ENCODE peak calls at places on chromosome 21, in six cellular contexts. F is GM12891, T is H1, W is K562, P is HepG2, A is GM12878. M is an unnamed sample.
A peak's percentile ranks its signal among the peaks of the same experiment; 100 is the strongest.

GRCh38 chr21:35257413-35257812 is 208.3 kb upstream of the RUNX1 start:
- DNase-seq in A (no peak), F (no peak), W (peak; percentile 29), P (no peak), T (no peak), M (no peak)

GRCh38 chr21:15406791-15407190 is 323.0 kb upstream of the USP25 start:
- DNase-seq in P (no peak), T (no peak), W (no peak), A (no peak), F (no peak), M (no peak)

GRCh38 chr21:23152130-23152529 is 2153.9 kb downstream of the NCAM2 start:
- DNase-seq in W (no peak), A (no peak), P (no peak), F (no peak), T (no peak), M (no peak)

GRCh38 chr21:44517175-44517899 is 22.7 kb downstream of the KRTAP10-1 start:
- DNase-seq in W (peak; percentile 89), T (no peak), F (no peak), P (peak; percentile 93), A (peak; percentile 13), M (no peak)

GRCh38 chr21:31975491-31975890 is 102.7 kb downstream of the HUNK start:
- DNase-seq in W (no peak), F (no peak), T (no peak), P (no peak), A (no peak), M (no peak)

GRCh38 chr21:34865922-34866271 is 183.2 kb downstream of the RUNX1 start:
- DNase-seq in T (peak; percentile 49), F (no peak), P (peak; percentile 16), A (peak; percentile 74), W (no peak), M (peak; percentile 46)

GRCh38 chr21:44499631-44500030 is 40.4 kb downstream of the KRTAP10-1 start:
- DNase-seq in W (no peak), P (no peak), A (no peak), T (no peak), F (no peak), M (no peak)

GRCh38 chr21:45228656-45229240 is 58.9 kb downstream of the POFUT2 start:
- DNase-seq in T (no peak), W (no peak), P (no peak), F (no peak), A (no peak), M (no peak)

GRCh38 chr21:39453571-39454179 is 1.9 kb downstream of the SH3BGR start:
- DNase-seq in P (no peak), A (no peak), F (no peak), T (no peak), W (no peak), M (no peak)

GRCh38 chr21:44856131-44856530 is 17.4 kb downstream of the PTTG1IP start:
- DNase-seq in P (no peak), W (no peak), F (no peak), A (no peak), T (no peak), M (no peak)

GRCh38 chr21:14711287-14711686 is 165.2 kb upstream of the SAMSN1 start:
- DNase-seq in A (no peak), W (no peak), P (no peak), T (no peak), F (no peak), M (no peak)

GRCh38 chr21:28229811-28230210 is 762.9 kb downstream of the LTN1 start:
- DNase-seq in P (no peak), A (no peak), F (no peak), W (no peak), T (no peak), M (no peak)

GRCh38 chr21:28230559-28230958 is 762.1 kb downstream of the LTN1 start:
- DNase-seq in T (no peak), A (no peak), P (no peak), W (no peak), F (no peak), M (no peak)

GRCh38 chr21:28226563-28226962 is 766.1 kb downstream of the LTN1 start:
- DNase-seq in F (no peak), W (no peak), T (no peak), P (no peak), A (no peak), M (no peak)

GRCh38 chr21:28227881-28228623 is 764.6 kb downstream of the LTN1 start:
- DNase-seq in P (no peak), F (no peak), W (no peak), T (no peak), A (no peak), M (no peak)

DNA sequence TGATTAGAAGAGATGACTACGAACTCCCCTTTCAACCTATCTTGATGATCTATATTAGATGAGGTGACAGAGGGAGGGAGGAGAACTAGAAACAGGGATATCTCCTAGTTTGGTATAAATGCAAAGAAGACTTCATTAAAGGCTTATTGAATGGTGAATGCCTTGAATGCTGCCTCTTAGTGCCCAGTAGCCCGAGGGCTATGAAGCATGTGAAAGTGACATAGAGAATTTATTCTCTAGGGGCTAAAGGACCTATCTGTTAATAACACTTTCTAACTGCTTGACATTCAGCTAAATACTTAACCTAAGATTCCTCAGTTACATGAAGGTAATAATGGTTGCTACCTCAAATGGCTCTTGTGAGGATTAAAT is 764.1 kb downstream of the LTN1 start:
- DNase-seq in P (no peak), A (no peak), F (no peak), W (no peak), T (no peak), M (no peak)
- TF ChIP-seq TAF1 in P (no peak), A (no peak), F (no peak), W (no peak), T (no peak), M (no peak)

GRCh38 chr21:46667191-46667734 is 31.8 kb downstream of the PRMT2 start:
- DNase-seq in T (no peak), A (no peak), P (peak; percentile 16), F (peak; percentile 40), W (no peak), M (no peak)
- TF ChIP-seq POLR2AphosphoS5 in T (no peak), A (no peak), P (no peak), F (no peak), W (no peak), M (no peak)

GRCh38 chr21:29024474-29025327 is at the start of gene USP16:
- DNase-seq in P (peak; percentile 95), A (peak; percentile 99), W (peak; percentile 100), F (peak; percentile 85), T (peak; percentile 98), M (peak; percentile 88)
- TF ChIP-seq POLR2A in P (peak; percentile 70), A (peak; percentile 95), W (peak; percentile 95), F (peak; percentile 92), T (peak; percentile 96), M (peak; percentile 95)

DNA sequence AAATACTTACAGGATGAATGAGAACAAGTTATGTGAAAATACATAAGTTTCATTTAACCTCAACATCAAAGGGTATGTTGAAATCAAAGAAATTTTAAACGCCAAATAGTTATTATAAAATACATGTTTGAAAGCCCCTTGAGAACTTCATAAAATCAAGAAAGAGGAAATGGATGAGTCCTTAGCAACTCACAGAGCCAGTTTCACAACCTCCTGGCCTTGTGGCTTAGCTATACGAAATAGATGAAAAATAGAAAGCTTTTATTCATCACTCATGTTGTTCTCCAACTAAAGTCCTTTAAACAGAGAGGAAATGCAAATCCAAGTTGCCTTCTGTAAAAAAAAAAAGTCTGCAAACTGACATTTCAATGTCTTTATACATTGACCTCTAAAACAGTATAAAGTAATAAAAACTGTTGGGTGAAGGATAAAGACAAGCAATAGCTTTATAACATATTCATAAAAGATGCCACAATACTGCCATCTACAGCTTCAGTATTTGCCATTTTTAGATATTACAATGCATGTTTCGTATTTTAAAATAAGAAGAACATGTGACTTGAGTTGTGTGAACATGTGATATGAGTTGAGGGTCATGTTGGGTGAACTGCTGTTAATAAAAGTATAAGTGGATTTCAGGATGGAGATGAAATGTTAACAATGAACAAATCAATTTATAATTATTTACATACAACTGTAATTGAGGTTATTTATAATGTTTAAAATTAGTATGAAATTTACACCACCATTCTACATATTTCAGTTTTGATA is 847.7 kb downstream of the MRPL39 start:
- DNase-seq in W (no peak), F (no peak), A (no peak), P (no peak), T (no peak), M (no peak)
- TF ChIP-seq TAF1 in W (no peak), F (no peak), A (no peak), P (no peak), T (no peak), M (no peak)

DNA sequence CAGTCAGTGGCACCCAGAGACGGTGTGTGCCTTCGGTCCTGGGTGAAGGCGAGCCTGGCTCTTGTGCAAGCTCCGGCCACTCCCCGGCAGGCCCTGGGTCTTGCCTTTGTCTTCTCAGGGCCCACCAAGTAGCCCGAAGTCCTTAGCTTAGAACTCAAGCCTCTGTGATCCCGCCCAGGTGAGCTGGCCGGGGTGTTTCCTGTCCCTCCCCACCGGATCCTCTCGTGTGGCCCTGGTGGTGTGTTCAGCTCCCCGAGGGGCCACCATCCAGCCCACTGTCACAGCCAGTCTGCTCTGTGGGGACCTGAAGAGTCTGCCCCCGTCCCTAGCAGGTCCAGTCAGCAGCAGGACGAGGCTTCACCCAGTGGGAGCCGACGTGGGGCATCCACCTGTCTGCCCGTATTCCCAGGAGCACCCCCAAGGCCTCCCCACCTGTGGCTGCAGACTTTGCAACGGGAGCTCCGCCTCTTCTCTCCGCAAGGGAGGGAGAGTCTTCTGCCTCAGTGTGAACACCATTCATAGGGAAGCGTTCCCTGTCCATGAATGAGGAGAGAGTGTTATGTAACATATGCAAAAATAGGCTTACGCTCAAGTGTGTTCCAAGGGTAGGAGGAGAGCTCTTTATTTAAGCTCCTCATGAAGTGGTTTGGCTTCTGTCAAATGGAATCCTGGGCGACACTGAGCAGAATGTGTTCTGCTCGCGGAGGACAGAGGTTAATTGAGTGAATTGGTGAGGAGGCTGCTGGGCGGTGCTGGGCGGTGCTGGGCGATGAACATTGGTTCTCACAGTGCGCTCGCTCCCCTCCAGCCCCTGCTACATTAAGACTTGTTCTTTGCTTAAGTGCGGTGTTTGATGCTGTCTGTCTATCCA is 108.9 kb downstream of the CRYAA start:
- DNase-seq in P (no peak), A (no peak), F (no peak), T (no peak), W (no peak), M (no peak)
- TF ChIP-seq POLR2AphosphoS5 in P (no peak), A (no peak), F (no peak), T (no peak), W (no peak), M (no peak)

GRCh38 chr21:36322083-36322424 is 2.1 kb downstream of the MORC3 start:
- DNase-seq in W (no peak), F (no peak), T (no peak), A (no peak), P (no peak), M (no peak)

GRCh38 chr21:36321325-36322082 is 1.5 kb downstream of the MORC3 start:
- DNase-seq in P (no peak), W (peak; percentile 83), A (no peak), T (no peak), F (no peak), M (no peak)

GRCh38 chr21:36320421-36321324 is 676 bp downstream of the MORC3 start:
- DNase-seq in T (peak; percentile 79), W (peak; percentile 95), P (peak; percentile 35), F (peak; percentile 52), A (peak; percentile 17), M (peak; percentile 38)

GRCh38 chr21:36316872-36317484 is 3.0 kb upstream of the MORC3 start:
- DNase-seq in T (no peak), W (no peak), F (no peak), A (no peak), P (no peak), M (no peak)

GRCh38 chr21:36319767-36320420 is at the start of gene MORC3:
- DNase-seq in A (peak; percentile 98), P (peak; percentile 97), F (peak; percentile 94), W (peak; percentile 100), T (peak; percentile 97), M (peak; percentile 95)
- TF ChIP-seq POLR2A in A (peak; percentile 98), P (peak; percentile 86), F (peak; percentile 91), W (peak; percentile 91), T (peak; percentile 95), M (peak; percentile 89)

GRCh38 chr21:41500931-41501381 is 7.0 kb downstream of the TMPRSS2 start:
- DNase-seq in T (no peak), P (peak; percentile 31), A (no peak), F (no peak), W (no peak), M (no peak)
- TF ChIP-seq TAF1 in T (no peak), P (no peak), A (no peak), F (no peak), W (no peak), M (no peak)